ENCODE peak calls at places on chromosomes 4 and X, in four cellular contexts. One of them, this sample, is unnamed. For H4K20me1, the result is how much of the 10 kb centered on the place peaks cover.

GRCh38 chr4:88646528-88647280 is 50.9 kb downstream of the NAP1L5 start:
- DNase-seq in mammary epithelial cell: peak
- DNase-seq in PC-3: peak
- DNase-seq in H1: peak
- DNase-seq in this sample: no peak

GRCh38 chrX:24672701-24673190 is 21.0 kb upstream of the POLA1 start:
- DNase-seq in PC-3: no peak
- DNase-seq in H1: no peak
- DNase-seq in mammary epithelial cell: no peak
- DNase-seq in this sample: no peak

GRCh38 chrX:140733766-140734342 is 24.3 kb downstream of the LINC00632 start:
- DNase-seq in PC-3: peak
- DNase-seq in mammary epithelial cell: peak
- DNase-seq in H1: no peak
- DNase-seq in this sample: peak

GRCh38 chr4:137587796-137588195 is 55.5 kb upstream of the PCDH18 start:
- DNase-seq in mammary epithelial cell: no peak
- DNase-seq in H1: no peak
- DNase-seq in PC-3: no peak
- DNase-seq in this sample: no peak

GRCh38 chr4:2409381-2409783 is 9.1 kb downstream of the ZFYVE28 start:
- DNase-seq in mammary epithelial cell: no peak
- DNase-seq in PC-3: no peak
- DNase-seq in H1: no peak
- DNase-seq in this sample: peak

GRCh38 chr4:86926428-86927086 is 8.3 kb upstream of the AFF1 start:
- DNase-seq in mammary epithelial cell: peak
- DNase-seq in H1: no peak
- DNase-seq in PC-3: peak
- DNase-seq in this sample: no peak

GRCh38 chr4:174402470-174403176 is 118.9 kb downstream of the CEP44 start:
- DNase-seq in mammary epithelial cell: no peak
- DNase-seq in H1: no peak
- DNase-seq in PC-3: peak
- DNase-seq in this sample: no peak

GRCh38 chrX:24720036-24720435 is 26.3 kb downstream of the POLA1 start:
- DNase-seq in H1: no peak
- DNase-seq in PC-3: peak
- DNase-seq in mammary epithelial cell: peak
- DNase-seq in this sample: no peak

GRCh38 chr4:149145803-149146202 is 669.8 kb downstream of the IQCM start:
- DNase-seq in PC-3: peak
- DNase-seq in mammary epithelial cell: no peak
- DNase-seq in H1: no peak
- DNase-seq in this sample: no peak

GRCh38 chr4:151242305-151242704 is 34.7 kb upstream of the PRSS48 start:
- DNase-seq in H1: no peak
- DNase-seq in mammary epithelial cell: no peak
- DNase-seq in PC-3: no peak
- DNase-seq in this sample: no peak

GRCh38 chr4:168711197-168712120 is 214.6 kb downstream of the PALLD start:
- DNase-seq in PC-3: no peak
- DNase-seq in H1: no peak
- DNase-seq in mammary epithelial cell: peak
- DNase-seq in this sample: peak

GRCh38 chrX:86192827-86193226 is 44.6 kb downstream of the DACH2 start:
- DNase-seq in H1: no peak
- DNase-seq in PC-3: no peak
- DNase-seq in mammary epithelial cell: no peak
- DNase-seq in this sample: no peak

GRCh38 chr4:45477311-45477733 is 646.5 kb downstream of the GABRG1 start:
- DNase-seq in H1: no peak
- DNase-seq in PC-3: no peak
- DNase-seq in mammary epithelial cell: no peak
- DNase-seq in this sample: no peak

GRCh38 chr4:85210353-85210752 is 243.9 kb upstream of the WDFY3 start:
- DNase-seq in H1: no peak
- DNase-seq in mammary epithelial cell: peak
- DNase-seq in PC-3: peak
- DNase-seq in this sample: no peak

GRCh38 chrX:2568125-2568524 is 67.3 kb upstream of the DHRSX start:
- DNase-seq in PC-3: no peak
- DNase-seq in H1: no peak
- DNase-seq in mammary epithelial cell: no peak
- DNase-seq in this sample: no peak

GRCh38 chr4:140237616-140238352 is 83.8 kb upstream of the MAML3 start:
- DNase-seq in PC-3: no peak
- DNase-seq in H1: peak
- DNase-seq in mammary epithelial cell: no peak
- DNase-seq in this sample: peak

GRCh38 chrX:153993978-153994377 is 21.4 kb downstream of the TMEM187 start:
- DNase-seq in mammary epithelial cell: no peak
- DNase-seq in PC-3: no peak
- DNase-seq in H1: no peak
- DNase-seq in this sample: peak

GRCh38 chr4:173917255-173917960 is 366.1 kb downstream of the FBXO8 start:
- DNase-seq in mammary epithelial cell: no peak
- DNase-seq in PC-3: no peak
- DNase-seq in H1: no peak
- DNase-seq in this sample: no peak

GRCh38 chrX:50169717-50170116 is 31.1 kb downstream of the AKAP4 start:
- DNase-seq in H1: no peak
- DNase-seq in PC-3: no peak
- DNase-seq in mammary epithelial cell: no peak
- DNase-seq in this sample: no peak

GRCh38 chr4:162705130-162705803 is 461.4 kb downstream of the NAF1 start:
- DNase-seq in PC-3: no peak
- DNase-seq in H1: no peak
- DNase-seq in mammary epithelial cell: no peak
- DNase-seq in this sample: peak

GRCh38 chr4:48546336-48546735 is 56.3 kb downstream of the ZAR1 start:
- DNase-seq in mammary epithelial cell: peak
- DNase-seq in H1: no peak
- DNase-seq in PC-3: peak
- DNase-seq in this sample: no peak

GRCh38 chr4:121182296-121182695 is 18.2 kb upstream of the TNIP3 start:
- DNase-seq in PC-3: peak
- DNase-seq in mammary epithelial cell: no peak
- DNase-seq in H1: no peak
- DNase-seq in this sample: no peak

GRCh38 chr4:185657191-185657590 is 121.9 kb upstream of the PDLIM3 start:
- DNase-seq in PC-3: no peak
- DNase-seq in H1: no peak
- DNase-seq in mammary epithelial cell: no peak
- DNase-seq in this sample: no peak

GRCh38 chr4:4430492-4431195 is 43.7 kb downstream of the NSG1 start:
- DNase-seq in mammary epithelial cell: peak
- DNase-seq in PC-3: peak
- DNase-seq in H1: no peak
- DNase-seq in this sample: peak

GRCh38 chr4:90349632-90350031 is 222.4 kb downstream of the CCSER1 start:
- DNase-seq in PC-3: no peak
- DNase-seq in H1: no peak
- DNase-seq in mammary epithelial cell: peak
- DNase-seq in this sample: no peak

GRCh38 chr4:45692131-45692530 is 431.7 kb downstream of the GABRG1 start:
- DNase-seq in H1: no peak
- DNase-seq in mammary epithelial cell: no peak
- DNase-seq in PC-3: no peak
- DNase-seq in this sample: no peak

GRCh38 chr4:175531405-175532091 is 280.5 kb downstream of the GPM6A start:
- DNase-seq in H1: no peak
- DNase-seq in mammary epithelial cell: peak
- DNase-seq in PC-3: peak
- DNase-seq in this sample: peak

GRCh38 chrX:40072246-40072645 is 25.5 kb downstream of the BCOR start:
- DNase-seq in mammary epithelial cell: no peak
- DNase-seq in H1: no peak
- DNase-seq in PC-3: no peak
- DNase-seq in this sample: no peak

GRCh38 chrX:24838624-24839023 is 144.9 kb downstream of the POLA1 start:
- DNase-seq in PC-3: peak
- DNase-seq in mammary epithelial cell: peak
- DNase-seq in H1: no peak
- DNase-seq in this sample: no peak

GRCh38 chrX:139828037-139828436 is 104.8 kb downstream of the ATP11C start:
- DNase-seq in H1: no peak
- DNase-seq in mammary epithelial cell: no peak
- DNase-seq in PC-3: no peak
- DNase-seq in this sample: no peak

GRCh38 chr4:19130836-19131235 is 1109.3 kb upstream of the LCORL start:
- DNase-seq in H1: no peak
- DNase-seq in PC-3: peak
- DNase-seq in mammary epithelial cell: peak
- DNase-seq in this sample: no peak

GRCh38 chr4:148023782-148024181 is 291.9 kb downstream of the ARHGAP10 start:
- DNase-seq in H1: no peak
- DNase-seq in mammary epithelial cell: no peak
- DNase-seq in PC-3: no peak
- DNase-seq in this sample: no peak

GRCh38 chrX:71623714-71624113 is 5.4 kb upstream of the CXCR3 start:
- DNase-seq in PC-3: no peak
- DNase-seq in H1: no peak
- DNase-seq in mammary epithelial cell: no peak
- DNase-seq in this sample: no peak

GRCh38 chr4:122968227-122968812 is 45.9 kb upstream of the NUDT6 start:
- DNase-seq in PC-3: peak
- DNase-seq in mammary epithelial cell: peak
- DNase-seq in H1: no peak
- DNase-seq in this sample: no peak

GRCh38 chr4:121951570-121952110 is at the start of gene TRPC3:
- DNase-seq in H1: no peak
- DNase-seq in mammary epithelial cell: peak
- DNase-seq in PC-3: no peak
- DNase-seq in this sample: peak

GRCh38 chrX:66005832-66006449 is 33.9 kb downstream of the VSIG4 start:
- DNase-seq in PC-3: no peak
- DNase-seq in H1: no peak
- DNase-seq in mammary epithelial cell: no peak
- DNase-seq in this sample: no peak

DNA sequence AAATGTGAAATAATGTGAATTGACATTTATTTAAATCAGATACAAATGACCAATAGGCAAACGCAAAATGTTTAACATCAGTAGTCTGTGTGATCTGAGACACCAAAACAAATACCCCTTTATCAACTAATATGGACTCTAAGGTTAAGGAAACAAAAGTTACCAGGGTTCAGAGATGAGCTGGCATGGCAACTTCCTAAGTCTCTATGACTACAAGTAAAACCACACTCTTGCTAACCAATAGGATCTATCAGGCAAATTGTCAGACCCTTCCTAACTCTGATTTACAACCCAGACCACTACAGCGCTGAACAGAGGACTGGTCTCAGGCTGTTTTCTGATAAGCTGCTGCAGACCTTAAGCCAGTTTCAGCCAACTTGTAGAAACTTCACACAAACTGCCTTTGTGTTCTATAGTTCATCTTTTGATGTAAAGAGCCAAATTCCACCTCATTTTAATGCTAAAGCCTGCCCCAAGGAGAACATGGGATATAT is 608.0 kb downstream of the TLL1 start:
- DNase-seq in H1: no peak
- DNase-seq in PC-3: peak
- DNase-seq in mammary epithelial cell: no peak
- DNase-seq in this sample: no peak
- H3K4me2 ChIP-seq in H1: no peak
- H3K4me2 ChIP-seq in PC-3: no peak
- H3K4me2 ChIP-seq in mammary epithelial cell: no peak
- H3K4me2 ChIP-seq in this sample: no peak

DNA sequence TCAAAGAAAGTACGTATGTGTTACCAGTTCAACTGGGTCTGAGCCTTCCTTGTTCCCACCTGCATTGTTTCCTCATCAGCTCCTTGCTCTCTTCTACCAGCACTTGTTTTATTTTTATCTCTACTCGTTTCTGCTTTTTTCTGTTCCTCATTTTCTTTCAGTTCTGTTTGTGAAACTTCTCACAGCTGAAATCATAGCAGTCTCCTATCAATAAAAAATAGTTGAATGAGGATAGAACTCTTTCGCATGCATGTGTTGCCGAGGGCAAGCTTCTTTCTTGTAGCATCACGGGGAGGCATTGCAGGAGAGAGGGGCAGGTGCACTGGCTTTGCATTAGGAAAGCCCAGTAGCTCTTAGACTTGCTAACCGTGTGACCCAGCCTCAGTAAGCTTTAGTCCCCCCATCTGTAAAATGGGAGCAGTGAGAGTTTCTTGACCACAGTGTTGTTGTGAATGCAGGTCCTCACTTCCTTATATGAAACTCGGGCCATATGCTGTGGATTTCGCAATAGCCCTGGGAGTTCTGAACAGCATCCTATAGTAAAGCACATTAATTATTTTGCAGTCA is 24.7 kb downstream of the OFD1 start:
- DNase-seq in PC-3: no peak
- DNase-seq in H1: no peak
- DNase-seq in mammary epithelial cell: no peak
- DNase-seq in this sample: no peak
- H3K27ac ChIP-seq in PC-3: no peak
- H3K27ac ChIP-seq in H1: no peak
- H3K27ac ChIP-seq in mammary epithelial cell: no peak
- H3K27ac ChIP-seq in this sample: no peak

GRCh38 chr4:76956961-76957738 is 7.6 kb downstream of the SEPTIN11 start:
- DNase-seq in PC-3: no peak
- DNase-seq in mammary epithelial cell: no peak
- DNase-seq in H1: no peak
- DNase-seq in this sample: no peak

GRCh38 chr4:76954489-76954888 is 4.9 kb downstream of the SEPTIN11 start:
- DNase-seq in mammary epithelial cell: no peak
- DNase-seq in H1: no peak
- DNase-seq in PC-3: no peak
- DNase-seq in this sample: no peak

GRCh38 chr4:76952631-76953587 is 3.4 kb downstream of the SEPTIN11 start:
- DNase-seq in mammary epithelial cell: no peak
- DNase-seq in H1: no peak
- DNase-seq in PC-3: no peak
- DNase-seq in this sample: no peak

GRCh38 chr4:76953956-76954355 is 4.4 kb downstream of the SEPTIN11 start:
- DNase-seq in H1: no peak
- DNase-seq in mammary epithelial cell: no peak
- DNase-seq in PC-3: no peak
- DNase-seq in this sample: no peak

DNA sequence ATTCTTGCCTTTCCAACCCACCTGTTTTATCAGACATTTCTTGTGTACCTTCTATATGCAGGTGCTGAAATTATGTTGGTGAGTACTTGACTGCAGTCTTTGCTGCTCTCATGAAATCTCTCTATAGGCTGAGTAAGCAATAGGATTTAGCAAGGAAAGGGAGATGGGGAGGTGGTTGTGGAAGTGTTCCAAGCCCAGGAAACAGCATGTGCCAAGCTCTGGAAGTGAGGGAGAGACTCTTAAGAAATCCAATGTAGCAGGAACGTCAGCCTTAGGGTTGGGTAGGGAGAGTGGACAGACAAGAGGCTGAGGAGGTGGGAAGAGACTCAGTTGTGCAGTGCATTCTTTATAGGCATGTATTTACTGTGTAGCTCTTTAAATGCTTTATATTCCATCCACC is 5.6 kb downstream of the SEPTIN11 start:
- DNase-seq in PC-3: no peak
- DNase-seq in mammary epithelial cell: no peak
- DNase-seq in H1: no peak
- DNase-seq in this sample: no peak
- H4K20me1 ChIP-seq in PC-3: under half
- H4K20me1 ChIP-seq in mammary epithelial cell: under half
- H4K20me1 ChIP-seq in H1: under half
- H4K20me1 ChIP-seq in this sample: half or more

GRCh38 chr4:128353791-128354190 is 66.2 kb upstream of the PGRMC2 start:
- DNase-seq in H1: no peak
- DNase-seq in PC-3: peak
- DNase-seq in mammary epithelial cell: no peak
- DNase-seq in this sample: no peak
- H3K4me2 ChIP-seq in H1: no peak
- H3K4me2 ChIP-seq in PC-3: no peak
- H3K4me2 ChIP-seq in mammary epithelial cell: no peak
- H3K4me2 ChIP-seq in this sample: peak